ENCODE peak calls at places on chromosome 15, in eight cellular contexts. H, G, Z, U, S, K, W and L are unnamed samples.

GRCh38 chr15:61410656-61411055 is 181.6 kb upstream of the RORA start:
- DNase-seq in S (no peak), G (no peak), K (no peak), U (no peak), Z (no peak), H (no peak), W (no peak), L (no peak)

GRCh38 chr15:47514251-47514652 is 203.1 kb upstream of the SEMA6D start:
- DNase-seq in U (no peak), G (no peak), W (peak), H (peak), K (no peak), Z (peak), S (no peak), L (no peak)

GRCh38 chr15:29438714-29439076 is 169.1 kb upstream of the NSMCE3 start:
- DNase-seq in Z (peak), W (no peak), K (no peak), H (no peak), G (no peak), S (peak), U (no peak), L (no peak)

GRCh38 chr15:43093026-43093425 is 12.8 kb downstream of the UBR1 start:
- DNase-seq in U (no peak), W (no peak), G (no peak), S (no peak), H (peak), Z (no peak), K (no peak), L (peak)

GRCh38 chr15:82737975-82738374 is 28.3 kb upstream of the AP3B2 start:
- DNase-seq in K (no peak), S (no peak), Z (peak), U (no peak), W (no peak), H (no peak), G (no peak), L (peak)

GRCh38 chr15:83887404-83887803 is 233.5 kb downstream of the ADAMTSL3 start:
- DNase-seq in W (no peak), U (no peak), H (no peak), G (no peak), Z (peak), S (no peak), K (no peak), L (no peak)

GRCh38 chr15:39631357-39631756 is 50.5 kb downstream of the THBS1 start:
- DNase-seq in K (no peak), W (no peak), U (no peak), Z (peak), G (no peak), S (no peak), H (no peak), L (no peak)

GRCh38 chr15:25136119-25136518 is 181.3 kb downstream of the SNRPN start:
- DNase-seq in U (no peak), S (no peak), K (no peak), Z (no peak), G (no peak), H (peak), W (no peak), L (peak)

GRCh38 chr15:74541494-74542191 is 623 bp downstream of the ARID3B start:
- DNase-seq in G (peak), S (peak), U (peak), W (no peak), K (no peak), H (peak), Z (peak), L (peak)

GRCh38 chr15:47903369-47903768 is 186.1 kb downstream of the SEMA6D start:
- DNase-seq in H (no peak), U (no peak), G (no peak), Z (no peak), S (no peak), W (no peak), K (no peak), L (no peak)